ENCODE peak calls at places on chromosomes 13 and 19, in four cellular contexts. Q is T-helper 2 cell, P is fibroblast of the conjunctiva, W is choroid plexus epithelial cell. T is an unnamed sample.

GRCh38 chr13:40452038-40452666 is 214.3 kb downstream of the FOXO1 start:
- DNase-seq in Q (no peak), P (no peak), W (no peak), T (no peak)

GRCh38 chr19:39139305-39140194 is 14.0 kb downstream of the PAK4 start:
- DNase-seq in Q (no peak), P (no peak), W (peak), T (no peak)

GRCh38 chr13:37642201-37642600 is 43.6 kb upstream of the POSTN start:
- DNase-seq in Q (no peak), P (no peak), W (no peak), T (no peak)

GRCh38 chr13:107099661-107100060 is 531.7 kb upstream of the ARGLU1 start:
- DNase-seq in Q (no peak), P (no peak), W (peak), T (peak)

GRCh38 chr13:80584785-80585184 is 243.9 kb upstream of the SPRY2 start:
- DNase-seq in Q (no peak), P (no peak), W (no peak), T (no peak)

GRCh38 chr13:95256086-95256485 is 45.2 kb downstream of the ABCC4 start:
- DNase-seq in Q (no peak), P (peak), W (peak), T (peak)

GRCh38 chr19:8096071-8096470 is 43.5 kb downstream of the CCL25 start:
- DNase-seq in Q (no peak), P (no peak), W (no peak), T (no peak)

GRCh38 chr13:52926971-52927370 is 78.5 kb upstream of the PCDH8 start:
- DNase-seq in Q (no peak), P (no peak), W (no peak), T (no peak)